ENCODE peak calls at places on chromosomes 13 and 19, in ten cellular contexts. S, F, Q, M, H, G, E, N, O and D are unnamed samples. For H3K4me1, the result is how much of the 10 kb centered on the place peaks cover.

GRCh38 chr19:6821639-6822310 is 49.3 kb downstream of the VAV1 start:
- DNase-seq in O (no peak), Q (no peak), F (no peak), N (no peak), S (no peak), E (no peak), G (no peak), M (no peak), H (no peak), D (no peak)

GRCh38 chr13:50459658-50460057 is 383.8 kb downstream of the DLEU7 start:
- DNase-seq in Q (no peak), H (no peak), O (no peak), M (no peak), S (no peak), F (no peak), G (no peak), E (no peak), N (no peak), D (no peak)

GRCh38 chr13:45119469-45119989 is 781 bp upstream of the GTF2F2 start:
- DNase-seq in H (peak), M (peak), S (no peak), Q (no peak), E (no peak), N (no peak), G (peak), O (peak), F (no peak), D (no peak)

GRCh38 chr13:23087884-23088283 is 92.9 kb upstream of the SGCG start:
- DNase-seq in M (peak), E (no peak), G (peak), N (no peak), H (peak), Q (no peak), S (no peak), O (no peak), F (no peak), D (no peak)

GRCh38 chr19:307793-308420 is 16.7 kb upstream of the PLPP2 start:
- DNase-seq in E (no peak), F (no peak), M (no peak), O (no peak), H (no peak), G (no peak), Q (no peak), S (no peak), N (no peak), D (no peak)

GRCh38 chr13:97391201-97391600 is 42.8 kb upstream of the RAP2A start:
- DNase-seq in G (peak), E (no peak), Q (no peak), N (no peak), S (no peak), O (no peak), M (no peak), F (no peak), H (peak), D (no peak)

GRCh38 chr13:90968510-90968909 is 379.0 kb upstream of the MIR17HG start:
- DNase-seq in Q (no peak), M (peak), S (no peak), F (no peak), H (no peak), E (no peak), O (no peak), N (no peak), G (peak), D (no peak)

GRCh38 chr19:17779281-17779930 is 15.5 kb upstream of the B3GNT3 start:
- DNase-seq in G (peak), S (no peak), E (no peak), N (no peak), F (no peak), Q (no peak), O (no peak), H (peak), M (peak), D (no peak)

GRCh38 chr19:940591-941291 is 14.9 kb downstream of the ARID3A start:
- DNase-seq in G (no peak), M (no peak), E (peak), F (peak), H (peak), S (peak), O (peak), N (peak), Q (peak), D (peak)

GRCh38 chr13:39317284-39317683 is 279.0 kb downstream of the NHLRC3 start:
- DNase-seq in H (peak), Q (no peak), M (peak), S (peak), F (peak), O (no peak), E (peak), N (peak), G (peak), D (no peak)

GRCh38 chr19:3459322-3459881 is 20.9 kb downstream of the SMIM24 start:
- DNase-seq in S (peak), M (peak), G (peak), Q (peak), H (peak), N (peak), O (no peak), F (peak), E (peak), D (peak)

GRCh38 chr13:60933638-60934037 is 482.0 kb downstream of the PCDH20 start:
- DNase-seq in G (no peak), E (no peak), S (no peak), M (no peak), F (no peak), O (no peak), H (no peak), Q (no peak), N (no peak), D (no peak)

GRCh38 chr19:14248578-14249011 is 42.6 kb upstream of the ADGRL1 start:
- DNase-seq in H (no peak), N (peak), Q (peak), M (peak), O (peak), S (peak), G (peak), F (no peak), E (peak), D (no peak)

GRCh38 chr13:44191103-44191502 is 182.5 kb upstream of the SERP2 start:
- DNase-seq in Q (no peak), E (no peak), N (no peak), G (no peak), H (no peak), O (no peak), F (no peak), S (no peak), M (no peak), D (no peak)

GRCh38 chr19:16836115-16836905 is 7.1 kb downstream of the SIN3B start:
- DNase-seq in H (peak), E (no peak), O (no peak), N (peak), G (peak), S (no peak), Q (no peak), M (peak), F (no peak), D (no peak)

GRCh38 chr13:99033814-99034213 is 56.0 kb upstream of the DOCK9 start:
- DNase-seq in G (peak), H (peak), N (no peak), E (no peak), S (no peak), F (no peak), Q (no peak), O (no peak), M (peak), D (no peak)

GRCh38 chr19:5154129-5154798 is 185.4 kb downstream of the KDM4B start:
- DNase-seq in N (peak), S (peak), E (peak), Q (no peak), M (peak), O (no peak), F (no peak), G (peak), H (no peak), D (no peak)

GRCh38 chr13:93309886-93310520 is 83.4 kb downstream of the GPC6 start:
- DNase-seq in M (peak), G (peak), E (no peak), N (no peak), Q (no peak), S (no peak), F (no peak), O (no peak), H (peak), D (no peak)

GRCh38 chr19:35642798-35643254 is 1.3 kb downstream of the ETV2 start:
- DNase-seq in S (no peak), H (no peak), N (no peak), G (no peak), Q (no peak), O (no peak), F (no peak), E (no peak), M (no peak), D (peak)

GRCh38 chr19:49680473-49681351 is 3.6 kb downstream of the PRMT1 start:
- DNase-seq in N (peak), F (peak), E (peak), H (peak), M (peak), O (peak), G (peak), S (peak), Q (peak), D (peak)

GRCh38 chr13:34591801-34592454 is 350.1 kb upstream of the NBEA start:
- DNase-seq in M (no peak), S (no peak), O (no peak), H (no peak), Q (no peak), N (no peak), F (peak), E (no peak), G (no peak), D (no peak)

GRCh38 chr13:82739881-82740280 is 1142.4 kb downstream of the SLITRK1 start:
- DNase-seq in H (peak), Q (no peak), N (no peak), M (peak), E (no peak), F (no peak), S (no peak), G (peak), O (no peak), D (no peak)

GRCh38 chr13:48072304-48072703 is 22.6 kb downstream of the MED4 start:
- DNase-seq in Q (no peak), N (no peak), F (no peak), E (no peak), G (no peak), H (no peak), M (no peak), O (no peak), S (no peak), D (no peak)

GRCh38 chr19:3538965-3539742 is at the start of gene TEKTIP1:
- DNase-seq in Q (no peak), G (no peak), F (no peak), H (no peak), O (no peak), E (no peak), N (peak), S (no peak), M (peak), D (no peak)

DNA sequence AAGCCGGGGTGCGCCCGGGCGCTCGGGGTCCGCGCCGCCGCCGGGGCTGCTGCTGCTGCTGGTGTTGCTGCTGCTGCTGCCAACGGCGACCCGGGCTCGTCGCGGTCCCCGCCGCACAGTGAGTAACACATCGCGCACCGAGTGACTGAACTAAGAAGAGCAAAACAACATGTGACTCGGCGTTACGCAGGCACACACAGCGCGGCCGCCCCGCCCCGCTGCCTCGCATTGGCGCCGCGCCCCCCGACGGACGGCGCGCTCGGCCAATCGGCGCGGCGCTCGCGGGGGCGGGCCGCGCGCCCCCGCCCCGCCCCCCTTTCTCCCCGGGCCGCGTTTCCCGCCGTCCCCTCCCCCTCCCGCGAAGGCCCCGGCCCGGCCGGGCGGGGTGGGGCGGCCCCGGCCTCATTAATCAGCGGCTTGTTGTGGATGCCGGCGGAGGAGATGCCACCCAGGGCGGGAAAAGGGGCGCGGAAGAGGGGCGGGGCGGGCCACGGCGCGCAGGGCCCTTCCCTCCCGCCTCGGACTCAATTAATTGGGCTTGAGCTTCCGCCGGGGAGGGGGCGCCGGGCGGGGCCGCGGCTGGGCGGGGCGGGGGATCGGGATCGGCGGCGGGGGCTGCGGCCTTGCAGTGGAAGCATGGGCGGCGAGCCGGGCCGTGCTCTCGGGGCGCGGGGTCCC is at the start of gene IRS2:
- DNase-seq in S (peak), N (peak), F (peak), Q (peak), O (peak), G (peak), M (peak), E (peak), H (peak), D (peak)
- H3K27ac ChIP-seq in S (peak), N (peak), F (peak), Q (peak), O (no peak), G (peak), M (peak), E (peak), H (peak), D (peak)

GRCh38 chr19:9348253-9348652 is 14.6 kb upstream of the ZNF177 start:
- DNase-seq in N (no peak), G (no peak), H (no peak), Q (no peak), E (no peak), F (no peak), O (no peak), M (no peak), S (no peak), D (no peak)

GRCh38 chr19:9342610-9343304 is 18.8 kb downstream of the ZNF559 start:
- DNase-seq in S (no peak), G (no peak), Q (no peak), H (no peak), M (peak), O (no peak), N (no peak), F (no peak), E (no peak), D (no peak)

GRCh38 chr19:9348671-9349070 is 14.1 kb upstream of the ZNF177 start:
- DNase-seq in G (no peak), S (no peak), F (no peak), Q (no peak), M (no peak), O (no peak), E (no peak), H (no peak), N (no peak), D (peak)

DNA sequence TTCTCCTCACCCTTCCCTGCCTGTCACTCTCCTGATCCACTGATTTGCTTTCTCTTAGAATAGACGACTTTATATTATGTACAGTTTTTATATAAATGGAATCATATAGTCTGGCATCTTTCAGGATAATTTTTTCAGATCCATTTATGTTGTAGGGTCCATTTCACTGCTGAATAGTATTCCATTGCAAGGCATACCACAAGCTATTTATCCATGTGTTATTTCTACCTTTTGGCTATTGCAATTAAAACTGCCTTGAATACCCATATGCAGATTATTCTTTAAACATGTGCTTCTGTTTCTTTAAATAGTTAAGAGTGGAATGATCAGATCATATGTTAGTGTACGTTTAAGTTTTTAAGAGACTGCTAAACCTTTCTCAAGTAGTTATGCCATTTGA is 17.8 kb upstream of the ZNF177 start:
- DNase-seq in M (no peak), N (no peak), E (no peak), F (no peak), G (no peak), H (no peak), S (no peak), Q (no peak), O (no peak), D (no peak)
- H3K4me3 ChIP-seq in M (no peak), N (peak), E (no peak), F (no peak), G (no peak), H (no peak), S (no peak), Q (no peak), O (no peak), D (no peak)

GRCh38 chr19:45515081-45515624 is 7.9 kb downstream of the VASP start:
- DNase-seq in H (no peak), M (no peak), S (no peak), N (no peak), Q (no peak), G (no peak), O (peak), F (peak), E (no peak), D (peak)
- H3K4me1 ChIP-seq in H (under half), M (under half), S (under half), N (under half), Q (half or more), G (under half), O (under half), F (under half), E (under half), D (half or more)

DNA sequence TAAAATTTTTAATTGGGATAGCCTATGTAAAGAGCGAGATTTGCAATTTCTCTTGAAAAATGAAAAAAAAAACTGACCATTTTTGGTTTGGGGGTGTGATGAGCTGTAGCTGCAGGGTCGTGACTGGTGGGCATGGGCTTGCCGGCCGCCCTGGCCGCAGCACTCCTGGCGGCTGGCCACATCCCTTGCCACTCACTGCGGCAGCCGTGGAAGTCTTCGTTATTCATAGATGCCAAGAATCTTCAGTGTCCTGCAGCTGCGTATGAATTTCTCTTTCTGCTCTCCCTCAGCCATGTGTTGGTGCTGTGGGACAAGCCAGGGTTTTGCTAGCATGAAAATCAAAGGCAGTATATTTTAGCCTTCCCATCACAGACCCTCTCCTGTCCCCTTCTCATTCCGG is 151.7 kb upstream of the TSHZ3 start:
- DNase-seq in E (peak), S (no peak), H (no peak), N (no peak), G (no peak), F (no peak), Q (no peak), M (no peak), O (no peak), D (no peak)
- H3K27ac ChIP-seq in E (no peak), S (no peak), H (no peak), N (no peak), G (no peak), F (no peak), Q (no peak), M (no peak), O (no peak), D (no peak)

DNA sequence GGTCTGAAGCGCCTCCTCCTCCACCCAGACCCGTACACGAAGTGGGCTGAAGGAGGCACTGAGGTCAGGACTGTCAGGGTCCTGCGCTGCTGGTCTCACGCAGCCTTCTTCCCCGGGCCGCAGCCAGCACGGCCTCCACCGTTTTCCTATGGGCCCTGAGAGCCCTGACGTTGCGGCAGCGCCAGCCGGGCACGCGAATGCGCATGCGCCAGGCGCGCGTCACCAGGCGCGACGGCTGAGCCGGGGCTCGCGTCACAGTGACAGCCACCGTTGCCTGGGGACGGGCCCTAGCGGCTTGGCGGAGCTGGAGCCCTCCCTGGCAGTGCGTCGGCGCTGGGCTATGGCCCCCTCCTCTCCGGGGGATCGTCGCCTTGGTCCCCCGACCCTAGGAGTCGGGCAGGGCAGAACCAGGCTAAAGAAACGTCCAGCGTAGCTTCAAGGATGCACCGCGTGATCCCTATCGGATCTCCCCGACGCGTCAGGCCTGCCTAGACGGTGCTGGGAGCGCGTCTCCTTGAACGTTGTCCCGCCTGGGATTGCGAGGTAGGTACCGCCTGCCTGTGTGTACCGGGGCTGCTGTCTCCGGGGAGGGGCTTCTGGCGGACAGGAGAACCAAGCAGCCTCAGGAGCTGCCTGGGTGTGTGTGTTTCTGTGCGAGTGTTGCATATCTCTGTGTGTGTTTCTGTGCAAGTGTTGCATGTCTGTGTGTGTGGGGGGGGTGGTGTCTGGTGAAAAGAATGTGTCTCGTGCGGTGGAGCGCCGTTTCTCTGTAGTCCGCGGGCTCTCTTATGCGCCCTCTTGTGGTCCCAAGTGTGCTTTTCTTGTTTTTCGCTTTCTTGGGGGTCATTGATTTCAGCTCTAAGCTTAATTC is 43.2 kb downstream of the ZNF571 start:
- DNase-seq in Q (no peak), N (no peak), F (no peak), M (peak), O (peak), E (no peak), S (peak), G (peak), H (peak), D (no peak)
- H3K4me3 ChIP-seq in Q (peak), N (peak), F (peak), M (peak), O (peak), E (no peak), S (peak), G (no peak), H (peak), D (peak)